ENCODE peak calls at places on chromosome 2, in five cellular contexts. U, Y, O, A and X are unnamed samples.

GRCh38 chr2:239267411-239267941 is 133.3 kb downstream of the HDAC4 start:
- DNase-seq in U (no peak), Y (peak), O (peak), A (peak), X (peak)

GRCh38 chr2:146642066-146642465 is 1202.8 kb upstream of the ACVR2A start:
- DNase-seq in U (no peak), Y (no peak), O (no peak), A (no peak), X (no peak)

GRCh38 chr2:233964581-233964980 is 47.4 kb downstream of the TRPM8 start:
- DNase-seq in U (no peak), Y (no peak), O (no peak), A (no peak), X (no peak)

GRCh38 chr2:23127465-23127864 is 257.5 kb upstream of the KLHL29 start:
- DNase-seq in U (no peak), Y (no peak), O (no peak), A (no peak), X (no peak)

GRCh38 chr2:233857511-233858118 is 3.3 kb upstream of the HJURP start:
- DNase-seq in U (no peak), Y (peak), O (peak), A (peak), X (peak)

GRCh38 chr2:189350515-189351209 is 90.6 kb upstream of the WDR75 start:
- DNase-seq in U (no peak), Y (peak), O (no peak), A (no peak), X (peak)

GRCh38 chr2:127475788-127476187 is 50.5 kb downstream of the IWS1 start:
- DNase-seq in U (no peak), Y (no peak), O (no peak), A (no peak), X (no peak)

GRCh38 chr2:234306426-234307173 is 190.3 kb downstream of the ARL4C start:
- DNase-seq in U (no peak), Y (no peak), O (peak), A (no peak), X (no peak)

GRCh38 chr2:109537565-109538221 is 76.1 kb downstream of the SEPTIN10 start:
- DNase-seq in U (no peak), Y (peak), O (no peak), A (no peak), X (no peak)

GRCh38 chr2:201969938-201970785 is 63.5 kb upstream of the FZD7 start:
- DNase-seq in U (no peak), Y (peak), O (no peak), A (no peak), X (peak)